ENCODE peak calls at places on chromosomes 2 and 18, in seven cellular contexts. One of them, this sample, is unnamed.

GRCh38 chr2:120871881-120872620 is 136.4 kb downstream of the GLI2 start:
- DNase-seq in astrocyte: no peak
- DNase-seq in lower lobe of right lung: peak; percentile 33
- DNase-seq in CD8-positive, alpha-beta T cell: no peak
- DNase-seq in H9: no peak
- DNase-seq in aorta: peak; percentile 41
- DNase-seq in fibroblast of lung: no peak
- DNase-seq in this sample: no peak

GRCh38 chr2:148298201-148298600 is 277.3 kb downstream of the MBD5 start:
- DNase-seq in astrocyte: peak; percentile 26
- DNase-seq in lower lobe of right lung: no peak
- DNase-seq in CD8-positive, alpha-beta T cell: no peak
- DNase-seq in H9: no peak
- DNase-seq in aorta: no peak
- DNase-seq in fibroblast of lung: no peak
- DNase-seq in this sample: no peak

GRCh38 chr2:37573818-37574388 is 97.5 kb downstream of the CDC42EP3 start:
- DNase-seq in astrocyte: no peak
- DNase-seq in lower lobe of right lung: no peak
- DNase-seq in CD8-positive, alpha-beta T cell: no peak
- DNase-seq in H9: no peak
- DNase-seq in aorta: no peak
- DNase-seq in fibroblast of lung: peak; percentile 68
- DNase-seq in this sample: no peak

GRCh38 chr18:45449761-45450227 is 165.5 kb upstream of the SLC14A2 start:
- DNase-seq in astrocyte: peak; percentile 47
- DNase-seq in lower lobe of right lung: peak; percentile 49
- DNase-seq in CD8-positive, alpha-beta T cell: no peak
- DNase-seq in H9: no peak
- DNase-seq in aorta: peak; percentile 61
- DNase-seq in fibroblast of lung: peak; percentile 42
- DNase-seq in this sample: no peak

GRCh38 chr18:35376742-35377695 is at the start of gene ZNF396:
- DNase-seq in astrocyte: peak; percentile 26
- DNase-seq in lower lobe of right lung: peak; percentile 93
- DNase-seq in CD8-positive, alpha-beta T cell: peak; percentile 51
- DNase-seq in H9: peak; percentile 90
- DNase-seq in aorta: peak; percentile 93
- DNase-seq in fibroblast of lung: peak; percentile 51
- DNase-seq in this sample: peak; percentile 49

GRCh38 chr2:206442854-206443734 is at the start of gene ADAM23:
- DNase-seq in astrocyte: peak; percentile 32
- DNase-seq in lower lobe of right lung: no peak
- DNase-seq in CD8-positive, alpha-beta T cell: no peak
- DNase-seq in H9: peak; percentile 89
- DNase-seq in aorta: peak; percentile 58
- DNase-seq in fibroblast of lung: peak; percentile 47
- DNase-seq in this sample: peak; percentile 22

GRCh38 chr2:65991332-65991731 is 443.6 kb upstream of the MEIS1 start:
- DNase-seq in astrocyte: no peak
- DNase-seq in lower lobe of right lung: no peak
- DNase-seq in CD8-positive, alpha-beta T cell: no peak
- DNase-seq in H9: no peak
- DNase-seq in aorta: no peak
- DNase-seq in fibroblast of lung: no peak
- DNase-seq in this sample: no peak

GRCh38 chr18:37565985-37566478 is 434 bp upstream of the CELF4 start:
- DNase-seq in astrocyte: no peak
- DNase-seq in lower lobe of right lung: no peak
- DNase-seq in CD8-positive, alpha-beta T cell: no peak
- DNase-seq in H9: peak; percentile 60
- DNase-seq in aorta: peak; percentile 66
- DNase-seq in fibroblast of lung: peak; percentile 45
- DNase-seq in this sample: no peak

GRCh38 chr2:26442707-26443106 is 35.2 kb downstream of the OTOF start:
- DNase-seq in astrocyte: no peak
- DNase-seq in lower lobe of right lung: no peak
- DNase-seq in CD8-positive, alpha-beta T cell: no peak
- DNase-seq in H9: no peak
- DNase-seq in aorta: no peak
- DNase-seq in fibroblast of lung: no peak
- DNase-seq in this sample: no peak

GRCh38 chr2:59947220-59947619 is 606.2 kb downstream of the BCL11A start:
- DNase-seq in astrocyte: no peak
- DNase-seq in lower lobe of right lung: no peak
- DNase-seq in CD8-positive, alpha-beta T cell: no peak
- DNase-seq in H9: no peak
- DNase-seq in aorta: no peak
- DNase-seq in fibroblast of lung: no peak
- DNase-seq in this sample: no peak

GRCh38 chr2:108933691-108934117 is 55.3 kb downstream of the EDAR start:
- DNase-seq in astrocyte: no peak
- DNase-seq in lower lobe of right lung: no peak
- DNase-seq in CD8-positive, alpha-beta T cell: no peak
- DNase-seq in H9: no peak
- DNase-seq in aorta: no peak
- DNase-seq in fibroblast of lung: no peak
- DNase-seq in this sample: no peak

GRCh38 chr2:151056870-151057269 is 204.8 kb downstream of the RBM43 start:
- DNase-seq in astrocyte: no peak
- DNase-seq in lower lobe of right lung: no peak
- DNase-seq in CD8-positive, alpha-beta T cell: no peak
- DNase-seq in H9: no peak
- DNase-seq in aorta: no peak
- DNase-seq in fibroblast of lung: peak; percentile 34
- DNase-seq in this sample: no peak

GRCh38 chr2:111071480-111072143 is 49.1 kb upstream of the BCL2L11 start:
- DNase-seq in astrocyte: peak; percentile 80
- DNase-seq in lower lobe of right lung: no peak
- DNase-seq in CD8-positive, alpha-beta T cell: no peak
- DNase-seq in H9: no peak
- DNase-seq in aorta: peak; percentile 55
- DNase-seq in fibroblast of lung: peak; percentile 82
- DNase-seq in this sample: no peak

GRCh38 chr2:236786786-236787185 is 217.2 kb downstream of the ACKR3 start:
- DNase-seq in astrocyte: no peak
- DNase-seq in lower lobe of right lung: no peak
- DNase-seq in CD8-positive, alpha-beta T cell: no peak
- DNase-seq in H9: no peak
- DNase-seq in aorta: no peak
- DNase-seq in fibroblast of lung: no peak
- DNase-seq in this sample: no peak

GRCh38 chr2:24883946-24884345 is 36.1 kb downstream of the ADCY3 start:
- DNase-seq in astrocyte: no peak
- DNase-seq in lower lobe of right lung: no peak
- DNase-seq in CD8-positive, alpha-beta T cell: no peak
- DNase-seq in H9: no peak
- DNase-seq in aorta: no peak
- DNase-seq in fibroblast of lung: peak; percentile 70
- DNase-seq in this sample: no peak

GRCh38 chr2:102387763-102388546 is 32.4 kb downstream of the IL18R1 start:
- DNase-seq in astrocyte: no peak
- DNase-seq in lower lobe of right lung: no peak
- DNase-seq in CD8-positive, alpha-beta T cell: no peak
- DNase-seq in H9: no peak
- DNase-seq in aorta: no peak
- DNase-seq in fibroblast of lung: no peak
- DNase-seq in this sample: no peak

GRCh38 chr2:172428841-172429173 is 1.4 kb downstream of the ITGA6 start:
- DNase-seq in astrocyte: no peak
- DNase-seq in lower lobe of right lung: no peak
- DNase-seq in CD8-positive, alpha-beta T cell: no peak
- DNase-seq in H9: no peak
- DNase-seq in aorta: no peak
- DNase-seq in fibroblast of lung: no peak
- DNase-seq in this sample: no peak

GRCh38 chr2:47014564-47015051 is 99.0 kb upstream of the MCFD2 start:
- DNase-seq in astrocyte: no peak
- DNase-seq in lower lobe of right lung: no peak
- DNase-seq in CD8-positive, alpha-beta T cell: no peak
- DNase-seq in H9: no peak
- DNase-seq in aorta: peak; percentile 63
- DNase-seq in fibroblast of lung: no peak
- DNase-seq in this sample: no peak

GRCh38 chr2:24831216-24831615 is 38.0 kb downstream of the CENPO start:
- DNase-seq in astrocyte: no peak
- DNase-seq in lower lobe of right lung: no peak
- DNase-seq in CD8-positive, alpha-beta T cell: no peak
- DNase-seq in H9: no peak
- DNase-seq in aorta: no peak
- DNase-seq in fibroblast of lung: no peak
- DNase-seq in this sample: no peak

GRCh38 chr2:174198846-174199564 is 49.3 kb downstream of the OLA1 start:
- DNase-seq in astrocyte: peak; percentile 36
- DNase-seq in lower lobe of right lung: no peak
- DNase-seq in CD8-positive, alpha-beta T cell: no peak
- DNase-seq in H9: no peak
- DNase-seq in aorta: no peak
- DNase-seq in fibroblast of lung: no peak
- DNase-seq in this sample: no peak

GRCh38 chr2:3470856-3471737 is 48.2 kb downstream of the ADI1 start:
- DNase-seq in astrocyte: peak; percentile 29
- DNase-seq in lower lobe of right lung: peak; percentile 29
- DNase-seq in CD8-positive, alpha-beta T cell: no peak
- DNase-seq in H9: no peak
- DNase-seq in aorta: no peak
- DNase-seq in fibroblast of lung: peak; percentile 22
- DNase-seq in this sample: no peak

GRCh38 chr2:56099967-56100366 is 83.8 kb upstream of the CCDC85A start:
- DNase-seq in astrocyte: no peak
- DNase-seq in lower lobe of right lung: no peak
- DNase-seq in CD8-positive, alpha-beta T cell: no peak
- DNase-seq in H9: no peak
- DNase-seq in aorta: no peak
- DNase-seq in fibroblast of lung: no peak
- DNase-seq in this sample: no peak

GRCh38 chr2:32812316-32812715 is 134.4 kb upstream of the LTBP1 start:
- DNase-seq in astrocyte: no peak
- DNase-seq in lower lobe of right lung: no peak
- DNase-seq in CD8-positive, alpha-beta T cell: no peak
- DNase-seq in H9: no peak
- DNase-seq in aorta: no peak
- DNase-seq in fibroblast of lung: no peak
- DNase-seq in this sample: no peak

GRCh38 chr2:219287569-219288265 is 8.6 kb downstream of the DNAJB2 start:
- DNase-seq in astrocyte: no peak
- DNase-seq in lower lobe of right lung: no peak
- DNase-seq in CD8-positive, alpha-beta T cell: no peak
- DNase-seq in H9: no peak
- DNase-seq in aorta: no peak
- DNase-seq in fibroblast of lung: no peak
- DNase-seq in this sample: no peak

GRCh38 chr18:80133124-80133523 is 24.1 kb downstream of the ADNP2 start:
- DNase-seq in astrocyte: no peak
- DNase-seq in lower lobe of right lung: no peak
- DNase-seq in CD8-positive, alpha-beta T cell: no peak
- DNase-seq in H9: no peak
- DNase-seq in aorta: no peak
- DNase-seq in fibroblast of lung: no peak
- DNase-seq in this sample: no peak

GRCh38 chr18:42211201-42211600 is 256.2 kb downstream of the PIK3C3 start:
- DNase-seq in astrocyte: no peak
- DNase-seq in lower lobe of right lung: no peak
- DNase-seq in CD8-positive, alpha-beta T cell: no peak
- DNase-seq in H9: no peak
- DNase-seq in aorta: no peak
- DNase-seq in fibroblast of lung: no peak
- DNase-seq in this sample: no peak

GRCh38 chr2:154570501-154570900 is 128.0 kb upstream of the KCNJ3 start:
- DNase-seq in astrocyte: no peak
- DNase-seq in lower lobe of right lung: no peak
- DNase-seq in CD8-positive, alpha-beta T cell: no peak
- DNase-seq in H9: no peak
- DNase-seq in aorta: no peak
- DNase-seq in fibroblast of lung: no peak
- DNase-seq in this sample: no peak

GRCh38 chr2:12087671-12088380 is 341.4 kb downstream of the LPIN1 start:
- DNase-seq in astrocyte: no peak
- DNase-seq in lower lobe of right lung: no peak
- DNase-seq in CD8-positive, alpha-beta T cell: no peak
- DNase-seq in H9: no peak
- DNase-seq in aorta: no peak
- DNase-seq in fibroblast of lung: peak; percentile 34
- DNase-seq in this sample: no peak

GRCh38 chr2:185583058-185583816 is 155.4 kb upstream of the FSIP2 start:
- DNase-seq in astrocyte: peak; percentile 87
- DNase-seq in lower lobe of right lung: no peak
- DNase-seq in CD8-positive, alpha-beta T cell: no peak
- DNase-seq in H9: peak; percentile 40
- DNase-seq in aorta: no peak
- DNase-seq in fibroblast of lung: peak; percentile 8
- DNase-seq in this sample: no peak

GRCh38 chr2:205025580-205026240 is 480.4 kb downstream of the PARD3B start:
- DNase-seq in astrocyte: no peak
- DNase-seq in lower lobe of right lung: no peak
- DNase-seq in CD8-positive, alpha-beta T cell: no peak
- DNase-seq in H9: no peak
- DNase-seq in aorta: no peak
- DNase-seq in fibroblast of lung: no peak
- DNase-seq in this sample: no peak

GRCh38 chr2:241866896-241867631 is 2.5 kb upstream of the RTP5 start:
- DNase-seq in astrocyte: no peak
- DNase-seq in lower lobe of right lung: no peak
- DNase-seq in CD8-positive, alpha-beta T cell: no peak
- DNase-seq in H9: no peak
- DNase-seq in aorta: no peak
- DNase-seq in fibroblast of lung: no peak
- DNase-seq in this sample: no peak
- H3K27ac ChIP-seq in astrocyte: no peak overlapping the region
- H3K27ac ChIP-seq in lower lobe of right lung: no peak overlapping the region
- H3K27ac ChIP-seq in CD8-positive, alpha-beta T cell: peak overlapping the region; percentile 64
- H3K27ac ChIP-seq in H9: no peak overlapping the region
- H3K27ac ChIP-seq in aorta: no peak overlapping the region
- H3K27ac ChIP-seq in fibroblast of lung: no peak overlapping the region
- H3K27ac ChIP-seq in this sample: no peak overlapping the region

GRCh38 chr18:5393779-5394178 is 98.3 kb upstream of the ZBTB14 start:
- DNase-seq in astrocyte: peak; percentile 64
- DNase-seq in lower lobe of right lung: no peak
- DNase-seq in CD8-positive, alpha-beta T cell: no peak
- DNase-seq in H9: no peak
- DNase-seq in aorta: no peak
- DNase-seq in fibroblast of lung: peak; percentile 15
- DNase-seq in this sample: no peak
- H3K4me1 ChIP-seq in astrocyte: no peaks in the 10 kb centered on the region
- H3K4me1 ChIP-seq in lower lobe of right lung: no peaks in the 10 kb centered on the region
- H3K4me1 ChIP-seq in CD8-positive, alpha-beta T cell: no peaks in the 10 kb centered on the region
- H3K4me1 ChIP-seq in H9: peaks cover 2% of the 10 kb centered on the region
- H3K4me1 ChIP-seq in aorta: no peaks in the 10 kb centered on the region
- H3K4me1 ChIP-seq in fibroblast of lung: no peaks in the 10 kb centered on the region
- H3K4me1 ChIP-seq in this sample: no peaks in the 10 kb centered on the region

GRCh38 chr18:12335503-12335902 is 27.5 kb downstream of the TUBB6 start:
- DNase-seq in astrocyte: no peak
- DNase-seq in lower lobe of right lung: no peak
- DNase-seq in CD8-positive, alpha-beta T cell: no peak
- DNase-seq in H9: no peak
- DNase-seq in aorta: no peak
- DNase-seq in fibroblast of lung: no peak
- DNase-seq in this sample: no peak
- H3K27ac ChIP-seq in astrocyte: no peak overlapping the region
- H3K27ac ChIP-seq in lower lobe of right lung: no peak overlapping the region
- H3K27ac ChIP-seq in CD8-positive, alpha-beta T cell: no peak overlapping the region
- H3K27ac ChIP-seq in H9: no peak overlapping the region
- H3K27ac ChIP-seq in aorta: no peak overlapping the region
- H3K27ac ChIP-seq in fibroblast of lung: no peak overlapping the region
- H3K27ac ChIP-seq in this sample: no peak overlapping the region

GRCh38 chr2:1156526-1156925 is 205.9 kb downstream of the SNTG2 start:
- DNase-seq in astrocyte: no peak
- DNase-seq in lower lobe of right lung: no peak
- DNase-seq in CD8-positive, alpha-beta T cell: no peak
- DNase-seq in H9: no peak
- DNase-seq in aorta: no peak
- DNase-seq in fibroblast of lung: no peak
- DNase-seq in this sample: no peak
- H3K4me1 ChIP-seq in astrocyte: no peaks in the 10 kb centered on the region
- H3K4me1 ChIP-seq in lower lobe of right lung: peaks cover 9% of the 10 kb centered on the region
- H3K4me1 ChIP-seq in CD8-positive, alpha-beta T cell: peaks cover 6% of the 10 kb centered on the region
- H3K4me1 ChIP-seq in H9: no peaks in the 10 kb centered on the region
- H3K4me1 ChIP-seq in aorta: no peaks in the 10 kb centered on the region
- H3K4me1 ChIP-seq in fibroblast of lung: no peaks in the 10 kb centered on the region
- H3K4me1 ChIP-seq in this sample: no peaks in the 10 kb centered on the region